ENCODE peak calls at places on chromosomes 4 and X, in nine cellular contexts. S is HCT116, A is PC-3, Z is OCI-LY7, C is GM23338, W is neural progenitor cell, I is hepatocyte, R is MM.1S, D is SK-N-SH. L is an unnamed sample.

GRCh38 chr4:100841911-100842310 is 324.1 kb upstream of the EMCN start:
- DNase-seq in S (no peak), A (no peak), Z (no peak), C (no peak), W (no peak), I (no peak), R (no peak), D (no peak), L (peak)

GRCh38 chrX:643911-644303 is 13.3 kb downstream of the SHOX start:
- DNase-seq in S (no peak), A (no peak), Z (no peak), C (peak), W (no peak), I (no peak), R (no peak), D (peak), L (no peak)

GRCh38 chr4:41216294-41217019 is 2.1 kb upstream of the APBB2 start:
- DNase-seq in S (peak), A (peak), Z (peak), C (peak), W (peak), I (peak), R (peak), D (peak), L (peak)

GRCh38 chr4:7285244-7286122 is 93.1 kb downstream of the SORCS2 start:
- DNase-seq in S (no peak), A (no peak), Z (no peak), C (no peak), W (no peak), I (no peak), R (no peak), D (no peak), L (no peak)

GRCh38 chr4:66766557-66766956 is 778.7 kb downstream of the CENPC start:
- DNase-seq in S (no peak), A (no peak), Z (no peak), C (no peak), W (peak), I (no peak), R (no peak), D (no peak), L (no peak)

GRCh38 chrX:3669841-3670240 is 43.6 kb downstream of the PRKX start:
- DNase-seq in S (no peak), A (no peak), Z (no peak), C (no peak), W (no peak), I (no peak), R (no peak), D (no peak), L (no peak)

GRCh38 chrX:26778320-26778888 is 562.4 kb downstream of the MAGEB5 start:
- DNase-seq in S (peak), A (no peak), Z (peak), C (peak), W (peak), I (no peak), R (no peak), D (no peak), L (no peak)

GRCh38 chr4:173247316-173247715 is 78.7 kb downstream of the GALNT7 start:
- DNase-seq in S (no peak), A (no peak), Z (no peak), C (no peak), W (no peak), I (no peak), R (no peak), D (no peak), L (no peak)

GRCh38 chr4:153497091-153497531 is 31.0 kb downstream of the TMEM131L start:
- DNase-seq in S (no peak), A (peak), Z (peak), C (no peak), W (no peak), I (peak), R (no peak), D (no peak), L (peak)

GRCh38 chr4:138938371-138938699 is 77.2 kb upstream of the NOCT start:
- DNase-seq in S (peak), A (peak), Z (peak), C (peak), W (peak), I (peak), R (peak), D (peak), L (peak)

GRCh38 chr4:64617813-64618212 is 208.6 kb upstream of the TECRL start:
- DNase-seq in S (no peak), A (peak), Z (no peak), C (peak), W (no peak), I (no peak), R (peak), D (no peak), L (no peak)

GRCh38 chrX:44817029-44817428 is 26.8 kb upstream of the DUSP21 start:
- DNase-seq in S (no peak), A (no peak), Z (no peak), C (no peak), W (peak), I (no peak), R (no peak), D (no peak), L (no peak)

GRCh38 chrX:26208012-26208411 is 8.0 kb upstream of the MAGEB5 start:
- DNase-seq in S (no peak), A (no peak), Z (no peak), C (no peak), W (no peak), I (no peak), R (no peak), D (no peak), L (no peak)

GRCh38 chr4:153489856-153490558 is 23.8 kb downstream of the TMEM131L start:
- DNase-seq in S (no peak), A (peak), Z (no peak), C (no peak), W (no peak), I (no peak), R (no peak), D (no peak), L (no peak)

GRCh38 chr4:96150501-96150900 is 310.6 kb downstream of the PDHA2 start:
- DNase-seq in S (no peak), A (no peak), Z (no peak), C (no peak), W (no peak), I (no peak), R (no peak), D (no peak), L (no peak)

GRCh38 chr4:96145671-96146070 is 305.8 kb downstream of the PDHA2 start:
- DNase-seq in S (no peak), A (no peak), Z (no peak), C (no peak), W (no peak), I (no peak), R (no peak), D (no peak), L (no peak)

GRCh38 chr4:96152824-96153223 is 312.9 kb downstream of the PDHA2 start:
- DNase-seq in S (no peak), A (no peak), Z (no peak), C (no peak), W (no peak), I (no peak), R (no peak), D (no peak), L (no peak)

GRCh38 chr4:96146686-96147085 is 306.8 kb downstream of the PDHA2 start:
- DNase-seq in S (no peak), A (no peak), Z (no peak), C (no peak), W (no peak), I (no peak), R (no peak), D (no peak), L (no peak)

GRCh38 chr4:96149911-96150310 is 310.0 kb downstream of the PDHA2 start:
- DNase-seq in S (no peak), A (no peak), Z (no peak), C (no peak), W (no peak), I (no peak), R (no peak), D (no peak), L (no peak)
- TF ChIP-seq EZH2phosphoT487 in S (no peak), A (no peak), Z (no peak), C (no peak), W (no peak), I (no peak), R (no peak), D (no peak), L (no peak)

GRCh38 chr4:89752932-89753598 is 83.9 kb downstream of the SNCA start:
- DNase-seq in S (no peak), A (no peak), Z (no peak), C (no peak), W (no peak), I (peak), R (no peak), D (peak), L (peak)
- TF ChIP-seq EZH2phosphoT487 in S (no peak), A (no peak), Z (no peak), C (no peak), W (no peak), I (no peak), R (no peak), D (no peak), L (no peak)

DNA sequence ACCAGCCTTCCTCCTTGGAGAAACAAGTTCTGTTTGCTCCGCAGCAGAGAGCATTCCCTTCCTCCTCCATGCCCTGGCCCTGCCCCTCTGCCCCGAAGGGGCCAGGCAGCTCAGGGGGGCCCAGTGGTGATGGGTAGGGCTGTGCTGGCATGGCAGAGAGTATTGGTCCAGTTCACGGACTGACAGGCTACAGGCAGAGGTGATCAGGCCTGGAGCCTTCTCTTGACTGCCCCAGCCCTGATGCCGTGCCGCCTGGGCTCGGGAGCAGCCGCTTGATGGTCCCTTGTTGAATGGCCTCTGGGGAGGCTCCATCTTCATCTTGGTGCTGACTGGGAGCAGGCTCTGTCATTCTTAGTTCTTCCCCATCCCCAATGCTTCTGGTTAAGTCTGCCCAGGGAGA is 9.6 kb downstream of the NLGN3 start:
- DNase-seq in S (no peak), A (no peak), Z (no peak), C (no peak), W (no peak), I (no peak), R (no peak), D (no peak), L (no peak)
- TF ChIP-seq EZH2phosphoT487 in S (no peak), A (no peak), Z (no peak), C (no peak), W (no peak), I (no peak), R (no peak), D (no peak), L (no peak)

GRCh38 chr4:16643852-16644251 is 254.6 kb downstream of the LDB2 start:
- DNase-seq in S (no peak), A (no peak), Z (no peak), C (no peak), W (no peak), I (no peak), R (no peak), D (no peak), L (no peak)

GRCh38 chr4:16636911-16637630 is 261.4 kb downstream of the LDB2 start:
- DNase-seq in S (no peak), A (no peak), Z (no peak), C (no peak), W (no peak), I (no peak), R (no peak), D (no peak), L (peak)

GRCh38 chr4:16641971-16642370 is 256.5 kb downstream of the LDB2 start:
- DNase-seq in S (no peak), A (no peak), Z (no peak), C (no peak), W (no peak), I (no peak), R (no peak), D (no peak), L (peak)

GRCh38 chr4:16646459-16646858 is 252.0 kb downstream of the LDB2 start:
- DNase-seq in S (no peak), A (no peak), Z (no peak), C (no peak), W (no peak), I (no peak), R (no peak), D (no peak), L (no peak)

GRCh38 chr4:16642897-16643296 is 255.5 kb downstream of the LDB2 start:
- DNase-seq in S (no peak), A (peak), Z (no peak), C (no peak), W (no peak), I (no peak), R (peak), D (peak), L (no peak)
- TF ChIP-seq EZH2phosphoT487 in S (no peak), A (no peak), Z (no peak), C (no peak), W (no peak), I (no peak), R (no peak), D (no peak), L (no peak)

GRCh38 chr4:3368334-3368733 is 73.4 kb upstream of the HGFAC start:
- DNase-seq in S (no peak), A (no peak), Z (no peak), C (no peak), W (no peak), I (no peak), R (no peak), D (no peak), L (no peak)
- TF ChIP-seq EZH2phosphoT487 in S (no peak), A (no peak), Z (no peak), C (no peak), W (no peak), I (no peak), R (no peak), D (no peak), L (no peak)

GRCh38 chrX:43750248-43750676 is 94.2 kb downstream of the MAOA start:
- DNase-seq in S (peak), A (peak), Z (peak), C (peak), W (peak), I (peak), R (peak), D (peak), L (peak)

GRCh38 chrX:43744284-43744683 is 88.2 kb downstream of the MAOA start:
- DNase-seq in S (no peak), A (no peak), Z (no peak), C (no peak), W (no peak), I (no peak), R (no peak), D (no peak), L (no peak)

GRCh38 chrX:43743100-43743822 is 87.2 kb downstream of the MAOA start:
- DNase-seq in S (no peak), A (no peak), Z (no peak), C (no peak), W (no peak), I (no peak), R (no peak), D (no peak), L (no peak)

GRCh38 chrX:43741843-43742573 is 85.9 kb downstream of the MAOA start:
- DNase-seq in S (no peak), A (peak), Z (no peak), C (no peak), W (no peak), I (no peak), R (no peak), D (no peak), L (peak)

GRCh38 chrX:43745938-43746721 is 90.0 kb downstream of the MAOA start:
- DNase-seq in S (no peak), A (no peak), Z (no peak), C (no peak), W (no peak), I (no peak), R (no peak), D (no peak), L (peak)
- TF ChIP-seq EZH2phosphoT487 in S (no peak), A (no peak), Z (no peak), C (no peak), W (no peak), I (no peak), R (no peak), D (no peak), L (no peak)

DNA sequence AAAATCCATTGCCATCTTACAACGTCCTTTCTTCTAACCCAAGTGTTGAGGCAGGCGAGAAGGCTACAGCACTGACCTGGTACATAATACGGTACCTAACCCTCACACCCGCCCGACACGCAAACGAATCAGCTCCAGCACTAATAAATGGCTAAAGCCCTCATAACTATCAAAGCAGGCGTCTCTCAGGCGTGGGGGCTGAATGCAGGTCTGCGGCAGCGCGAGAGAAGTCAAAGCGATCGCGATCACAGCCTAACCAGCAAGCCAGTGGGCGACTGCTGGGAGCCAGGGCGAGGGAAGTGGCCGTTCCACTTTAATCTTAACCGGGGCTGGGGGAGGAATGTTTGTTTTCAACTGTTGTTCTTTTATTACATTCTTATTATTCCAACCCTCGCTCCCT is 1.5 kb downstream of the CDX4 start:
- DNase-seq in S (no peak), A (no peak), Z (no peak), C (peak), W (peak), I (no peak), R (no peak), D (no peak), L (peak)
- TF ChIP-seq EZH2phosphoT487 in S (no peak), A (no peak), Z (no peak), C (no peak), W (no peak), I (no peak), R (no peak), D (no peak), L (no peak)

GRCh38 chr4:159209249-159209648 is 106.4 kb downstream of the RAPGEF2 start:
- DNase-seq in S (no peak), A (no peak), Z (no peak), C (peak), W (no peak), I (no peak), R (no peak), D (no peak), L (no peak)

GRCh38 chr4:159205462-159205861 is 102.6 kb downstream of the RAPGEF2 start:
- DNase-seq in S (no peak), A (no peak), Z (no peak), C (no peak), W (no peak), I (no peak), R (no peak), D (no peak), L (no peak)

GRCh38 chr4:159210975-159211374 is 108.1 kb downstream of the RAPGEF2 start:
- DNase-seq in S (no peak), A (no peak), Z (no peak), C (no peak), W (peak), I (no peak), R (no peak), D (no peak), L (no peak)

GRCh38 chr4:159204566-159204965 is 101.7 kb downstream of the RAPGEF2 start:
- DNase-seq in S (no peak), A (no peak), Z (no peak), C (no peak), W (peak), I (no peak), R (no peak), D (no peak), L (no peak)

DNA sequence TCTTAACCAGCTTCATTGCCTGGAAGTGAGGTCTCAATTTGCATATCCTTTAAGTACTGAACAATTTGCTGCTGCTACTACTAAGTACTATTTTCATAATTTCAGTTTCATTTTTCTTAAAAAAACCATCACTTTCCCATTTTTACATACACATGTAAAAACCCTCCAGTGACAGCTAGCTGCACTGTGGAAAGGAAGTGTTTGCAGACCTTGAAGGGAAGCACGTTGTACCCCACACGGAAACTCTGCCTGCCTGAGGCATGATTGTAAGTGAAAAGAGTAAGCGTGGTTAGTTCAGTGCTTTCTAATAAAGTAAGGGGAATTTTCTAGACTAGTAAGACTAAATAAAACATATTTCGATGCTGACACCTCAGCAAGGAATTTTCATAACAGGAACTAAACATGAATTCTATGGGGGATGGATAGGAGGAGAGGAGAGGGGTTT is 103.6 kb downstream of the RAPGEF2 start:
- DNase-seq in S (no peak), A (peak), Z (no peak), C (no peak), W (no peak), I (no peak), R (peak), D (no peak), L (no peak)
- TF ChIP-seq EZH2phosphoT487 in S (no peak), A (no peak), Z (no peak), C (no peak), W (no peak), I (no peak), R (no peak), D (no peak), L (no peak)